ENCODE peak calls at places on chromosomes 3 and 15, in nine cellular contexts. E is OCI-LY7, M is esophagus squamous epithelium, O is tibial artery, X is foreskin fibroblast, T is ovary, H is osteocyte, R is suprapubic skin, U is progenitor cell of endocrine pancreas. P is an unnamed sample.
A peak's percentile ranks its signal among the peaks of the same experiment; 100 is the strongest.

GRCh38 chr3:125213946-125214542 is 1.5 kb upstream of the SLC12A8 start:
- DNase-seq in H (no peak), O (no peak), U (no peak), X (peak; percentile 87), M (no peak), T (no peak), R (no peak), E (no peak), P (no peak)

GRCh38 chr3:176579741-176580185 is 617.5 kb downstream of the TBL1XR1 start:
- DNase-seq in X (peak; percentile 30), U (no peak), H (no peak), M (no peak), R (no peak), E (no peak), T (no peak), O (no peak), P (no peak)

GRCh38 chr15:45139770-45140169 is 10.0 kb downstream of the DUOX1 start:
- DNase-seq in M (no peak), T (no peak), E (no peak), X (no peak), O (no peak), R (no peak), U (no peak), H (no peak), P (no peak)

GRCh38 chr15:58282060-58282708 is 144.0 kb downstream of the AQP9 start:
- DNase-seq in E (no peak), T (no peak), M (no peak), U (no peak), O (no peak), R (no peak), X (peak; percentile 23), H (no peak), P (no peak)

GRCh38 chr3:49745986-49746385 is 22.2 kb upstream of the GMPPB start:
- DNase-seq in T (no peak), X (no peak), R (no peak), E (no peak), H (no peak), M (no peak), O (no peak), U (no peak), P (no peak)

GRCh38 chr3:15646924-15647511 is 45.5 kb downstream of the BTD start:
- DNase-seq in U (no peak), X (peak; percentile 99), T (peak; percentile 56), M (no peak), E (no peak), O (peak; percentile 79), H (peak; percentile 92), R (peak; percentile 84), P (peak; percentile 39)

GRCh38 chr3:102529452-102529851 is 94.6 kb downstream of the ZPLD1 start:
- DNase-seq in U (no peak), O (no peak), T (no peak), E (peak; percentile 2), X (no peak), M (no peak), H (no peak), R (no peak), P (no peak)

GRCh38 chr15:58331562-58331902 is 100.3 kb upstream of the LIPC start:
- DNase-seq in X (no peak), R (no peak), T (no peak), U (no peak), E (no peak), M (no peak), O (no peak), H (no peak), P (no peak)

GRCh38 chr3:133457465-133458067 is 57.7 kb downstream of the BFSP2 start:
- DNase-seq in T (no peak), O (no peak), H (no peak), M (no peak), E (peak; percentile 64), R (no peak), X (no peak), U (no peak), P (no peak)

GRCh38 chr3:77466562-77466961 is 426.7 kb downstream of the ROBO2 start:
- DNase-seq in E (no peak), R (no peak), H (no peak), M (no peak), X (no peak), U (no peak), O (no peak), T (no peak), P (no peak)

GRCh38 chr15:48718646-48719045 is 73.1 kb upstream of the FBN1 start:
- DNase-seq in X (peak; percentile 42), O (no peak), U (no peak), R (no peak), E (no peak), M (no peak), H (no peak), T (no peak), P (no peak)

GRCh38 chr3:126194713-126195305 is 14.4 kb upstream of the ALDH1L1 start:
- DNase-seq in E (peak; percentile 48), T (no peak), U (no peak), R (no peak), X (no peak), H (no peak), M (no peak), O (no peak), P (no peak)

GRCh38 chr3:144403040-144403457 is 431.4 kb downstream of the DIPK2A start:
- DNase-seq in T (no peak), M (no peak), H (no peak), E (no peak), O (no peak), X (peak; percentile 57), R (no peak), U (no peak), P (no peak)

GRCh38 chr15:39331584-39331983 is 249.3 kb upstream of the THBS1 start:
- DNase-seq in E (no peak), H (no peak), U (no peak), O (no peak), T (no peak), R (no peak), X (no peak), M (no peak), P (no peak)

GRCh38 chr3:108471346-108471935 is 39.0 kb downstream of the MYH15 start:
- DNase-seq in M (no peak), E (no peak), H (no peak), O (no peak), R (no peak), X (peak; percentile 36), U (no peak), T (no peak), P (no peak)

GRCh38 chr15:90300988-90301715 is 35.7 kb downstream of the NGRN start:
- DNase-seq in O (peak; percentile 90), H (peak; percentile 86), M (no peak), R (no peak), X (no peak), U (peak; percentile 56), T (peak; percentile 54), E (peak; percentile 71), P (peak; percentile 58)

GRCh38 chr15:87576486-87577176 is 679.9 kb downstream of the NTRK3 start:
- DNase-seq in X (no peak), T (no peak), O (no peak), U (no peak), E (no peak), M (no peak), H (no peak), R (no peak), P (no peak)

GRCh38 chr3:106326941-106327765 is 458.3 kb upstream of the CBLB start:
- DNase-seq in R (no peak), E (no peak), O (no peak), U (no peak), X (no peak), M (no peak), T (no peak), H (no peak), P (no peak)

GRCh38 chr3:12288466-12289129 is at the start of gene PPARG:
- DNase-seq in M (no peak), T (peak; percentile 71), X (no peak), H (no peak), O (no peak), U (peak; percentile 42), E (no peak), R (no peak), P (no peak)

DNA sequence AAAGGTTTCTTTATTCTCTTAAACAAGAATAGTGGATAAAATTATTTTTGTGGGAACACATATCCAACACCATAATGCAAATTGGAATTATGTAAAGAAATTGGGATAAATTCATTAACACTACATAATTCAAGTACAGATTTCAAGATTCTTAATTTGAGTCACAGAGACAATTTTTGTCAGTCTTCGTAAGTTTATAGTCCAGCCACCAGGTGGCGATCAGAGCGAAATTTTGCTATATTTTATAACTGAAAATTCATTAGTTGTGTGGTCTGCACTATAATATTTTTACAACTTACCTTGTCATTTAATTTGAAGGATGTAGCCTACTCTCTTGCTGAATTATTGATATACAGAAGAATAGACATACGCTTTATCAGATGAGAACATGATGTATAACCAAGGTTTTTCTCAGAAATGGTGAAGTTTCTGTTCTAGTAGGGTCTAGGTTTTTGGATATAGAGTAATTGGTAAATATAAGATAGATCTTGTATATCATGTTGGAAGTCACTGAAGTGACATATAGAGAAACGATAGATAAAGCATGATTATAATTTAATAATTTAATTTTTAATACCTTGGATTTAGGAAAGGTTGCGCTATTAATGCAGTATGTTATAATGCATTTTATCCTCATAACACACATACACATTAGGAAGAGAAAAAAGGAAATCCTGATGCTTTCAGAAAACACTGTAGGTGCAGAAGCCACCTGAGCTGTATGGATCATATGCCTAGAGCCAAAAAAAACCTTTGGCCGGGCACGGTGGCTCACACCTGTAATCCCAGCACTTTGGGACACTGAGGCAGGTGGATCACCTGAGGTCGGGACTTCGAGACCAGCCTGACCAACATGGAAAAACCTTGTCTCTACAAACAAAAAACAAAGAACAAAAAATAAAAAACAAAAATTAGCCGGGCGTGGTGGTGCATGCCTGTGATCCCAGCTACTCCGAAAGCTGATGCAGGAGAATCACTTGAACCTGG is 31.7 kb downstream of the PLSCR4 start:
- DNase-seq in U (no peak), R (no peak), M (no peak), H (no peak), E (peak; percentile 40), T (peak; percentile 73), X (peak; percentile 11), O (no peak), P (no peak)
- TF ChIP-seq CTCF in U (peak; percentile 90), R (peak; percentile 48), M (peak; percentile 84), H (peak; percentile 85), E (peak; percentile 92), T (peak; percentile 59), X (peak; percentile 46), O (peak; percentile 70), P (peak; percentile 79)

GRCh38 chr15:82530606-82531379 is 9.5 kb downstream of the RPS17 start:
- DNase-seq in T (peak; percentile 60), R (no peak), X (no peak), H (peak; percentile 86), E (peak; percentile 76), O (peak; percentile 74), U (peak; percentile 60), M (no peak), P (peak; percentile 41)
- TF ChIP-seq CTCF in T (no peak), R (peak; percentile 78), X (peak; percentile 73), H (peak; percentile 72), E (peak; percentile 92), O (peak; percentile 55), U (peak; percentile 91), M (peak; percentile 82), P (peak; percentile 77)

GRCh38 chr15:75811616-75812015 is 31.6 kb upstream of the UBE2Q2 start:
- DNase-seq in X (no peak), E (no peak), T (no peak), M (no peak), H (no peak), O (no peak), U (no peak), R (no peak), P (no peak)
- TF ChIP-seq CTCF in X (no peak), E (no peak), T (no peak), M (no peak), H (no peak), O (no peak), U (no peak), R (no peak), P (no peak)

GRCh38 chr15:40739042-40739441 is 16.0 kb downstream of the RMDN3 start:
- DNase-seq in T (no peak), U (no peak), O (no peak), E (no peak), M (no peak), R (peak; percentile 31), X (no peak), H (no peak), P (no peak)
- TF ChIP-seq CTCF in T (no peak), U (no peak), O (no peak), E (no peak), M (no peak), R (no peak), X (no peak), H (no peak), P (no peak)

P was measured in dorsolateral prefrontal cortex.